ENCODE peak calls at places on chromosome 6, in four cellular contexts. P, S, E and Z are unnamed samples.

GRCh38 chr6:4313044-4313686 is 177.8 kb upstream of the ECI2 start:
- DNase-seq in P (no peak), S (no peak), E (peak), Z (peak)

GRCh38 chr6:3195377-3195694 is 32.1 kb downstream of the TUBB2B start:
- DNase-seq in P (no peak), S (no peak), E (no peak), Z (no peak)

GRCh38 chr6:37491830-37492208 is 7.9 kb downstream of the CCDC167 start:
- DNase-seq in P (no peak), S (no peak), E (no peak), Z (no peak)

GRCh38 chr6:35363293-35363750 is 21.0 kb downstream of the PPARD start:
- DNase-seq in P (no peak), S (peak), E (no peak), Z (no peak)

GRCh38 chr6:127481081-127481480 is 21.9 kb upstream of the KIAA0408 start:
- DNase-seq in P (no peak), S (no peak), E (no peak), Z (no peak)

GRCh38 chr6:157101166-157101565 is 222.2 kb downstream of the TMEM242 start:
- DNase-seq in P (no peak), S (no peak), E (no peak), Z (no peak)

GRCh38 chr6:137256350-137257128 is 37.4 kb upstream of the IFNGR1 start:
- DNase-seq in P (no peak), S (no peak), E (no peak), Z (no peak)

GRCh38 chr6:47023543-47023942 is 18.6 kb downstream of the ADGRF1 start:
- DNase-seq in P (no peak), S (no peak), E (no peak), Z (no peak)

GRCh38 chr6:33761922-33762629 is 15.4 kb upstream of the IP6K3 start:
- DNase-seq in P (peak), S (peak), E (peak), Z (peak)

GRCh38 chr6:13383280-13384163 is 55.2 kb upstream of the TBC1D7 start:
- DNase-seq in P (no peak), S (peak), E (peak), Z (peak)

GRCh38 chr6:44285552-44286284 is 15.5 kb downstream of the TMEM151B start:
- DNase-seq in P (no peak), S (no peak), E (no peak), Z (peak)

GRCh38 chr6:29965873-29966601 is 23.7 kb downstream of the HLA-A start:
- DNase-seq in P (peak), S (peak), E (peak), Z (peak)

GRCh38 chr6:117668736-117669135 is 6.5 kb upstream of the NUS1 start:
- DNase-seq in P (no peak), S (no peak), E (no peak), Z (no peak)

GRCh38 chr6:35448191-35448590 is 3.9 kb upstream of the FANCE start:
- DNase-seq in P (no peak), S (no peak), E (no peak), Z (no peak)

GRCh38 chr6:34746104-34746846 is 11.0 kb upstream of the SNRPC start:
- DNase-seq in P (no peak), S (peak), E (peak), Z (no peak)

GRCh38 chr6:98574991-98575390 is 259.4 kb upstream of the POU3F2 start:
- DNase-seq in P (no peak), S (no peak), E (peak), Z (no peak)

GRCh38 chr6:47162793-47163192 is 120.7 kb upstream of the ADGRF1 start:
- DNase-seq in P (no peak), S (no peak), E (no peak), Z (no peak)

GRCh38 chr6:90811596-90812226 is 224.8 kb upstream of the MAP3K7 start:
- DNase-seq in P (no peak), S (no peak), E (peak), Z (no peak)

GRCh38 chr6:126087456-126087855 is 101.1 kb downstream of the TRMT11 start:
- DNase-seq in P (no peak), S (no peak), E (no peak), Z (no peak)

GRCh38 chr6:126550323-126550722 is 210.4 kb downstream of the CENPW start:
- DNase-seq in P (no peak), S (no peak), E (no peak), Z (no peak)

GRCh38 chr6:55704421-55704820 is 125.4 kb upstream of the HMGCLL1 start:
- DNase-seq in P (no peak), S (no peak), E (no peak), Z (no peak)

GRCh38 chr6:124008689-124009371 is 205.2 kb downstream of the NKAIN2 start:
- DNase-seq in P (no peak), S (no peak), E (no peak), Z (no peak)

DNA sequence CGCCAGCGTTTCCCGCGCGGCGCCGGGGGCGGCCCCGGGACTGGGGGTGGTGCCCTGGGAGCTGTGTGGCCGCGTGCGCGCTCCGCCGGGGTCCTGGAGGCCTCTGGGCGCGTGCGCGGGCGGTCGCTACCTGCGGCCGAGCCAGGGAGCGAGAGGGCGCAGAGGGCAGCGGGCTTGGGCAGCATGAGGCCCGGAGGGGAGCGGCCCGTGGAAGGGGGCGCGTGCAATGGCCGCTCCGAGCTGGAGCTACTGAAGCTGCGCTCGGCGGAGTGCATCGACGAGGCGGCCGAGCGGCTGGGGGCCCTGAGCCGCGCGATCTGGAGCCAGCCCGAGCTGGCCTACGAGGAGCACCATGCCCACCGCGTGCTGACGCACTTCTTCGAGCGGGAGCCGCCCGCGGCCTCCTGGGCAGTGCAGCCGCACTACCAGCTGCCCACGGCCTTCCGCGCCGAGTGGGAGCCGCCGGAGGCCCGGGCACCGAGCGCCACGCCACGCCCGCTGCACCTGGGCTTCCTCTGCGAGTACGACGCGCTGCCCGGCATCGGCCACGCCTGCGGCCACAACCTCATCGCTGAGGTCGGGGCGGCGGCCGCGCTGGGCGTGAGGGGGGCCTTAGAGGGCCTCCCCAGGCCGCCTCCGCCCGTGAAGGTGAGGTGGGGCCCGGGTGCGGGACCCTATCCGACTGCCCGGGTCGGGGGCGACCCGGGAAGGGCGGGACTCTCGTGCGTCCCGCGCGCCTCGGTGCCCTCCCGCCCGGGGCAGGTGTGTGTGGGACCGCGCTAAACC is at the start of gene PM20D2:
- DNase-seq in P (peak), S (peak), E (peak), Z (peak)
- TF ChIP-seq POLR2A in P (no peak), S (peak), E (peak), Z (no peak)

DNA sequence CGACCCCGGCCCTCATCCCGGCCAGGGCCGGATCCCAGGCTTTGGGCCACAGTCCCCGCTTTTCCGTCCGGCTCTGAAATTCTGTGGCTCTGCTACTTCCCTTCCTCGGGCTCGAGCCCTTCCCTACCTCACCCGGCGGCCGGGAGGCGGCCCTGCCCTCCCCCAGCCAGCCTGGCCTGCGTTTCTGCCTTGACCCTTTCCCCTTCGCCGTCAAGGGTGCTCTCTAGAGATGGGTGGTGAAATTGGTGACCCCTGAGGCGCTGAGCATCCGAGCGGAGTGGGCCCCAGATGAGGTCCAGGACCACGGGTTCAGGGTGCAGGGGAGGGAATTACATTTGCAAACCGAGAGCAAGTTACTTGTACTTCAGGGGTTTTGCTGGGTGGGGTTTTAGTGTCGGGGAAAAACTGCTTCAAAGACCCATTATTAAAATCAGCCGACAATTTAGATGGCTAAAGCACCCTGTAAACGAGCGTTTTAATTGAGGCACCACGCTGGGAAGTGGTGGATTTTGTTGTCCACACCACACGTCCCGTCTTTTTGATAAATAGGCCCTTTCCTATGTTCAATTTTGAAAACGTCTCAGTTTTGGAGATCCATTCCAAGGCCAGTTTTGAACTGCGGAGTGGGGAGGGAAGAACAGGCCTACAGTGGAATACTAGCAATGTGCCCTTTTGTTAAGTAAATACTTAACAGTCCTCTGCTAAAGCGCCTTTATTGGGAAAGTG is 9.9 kb downstream of the TFAP2A start:
- DNase-seq in P (no peak), S (no peak), E (no peak), Z (no peak)
- TF ChIP-seq POLR2A in P (no peak), S (no peak), E (no peak), Z (no peak)

DNA sequence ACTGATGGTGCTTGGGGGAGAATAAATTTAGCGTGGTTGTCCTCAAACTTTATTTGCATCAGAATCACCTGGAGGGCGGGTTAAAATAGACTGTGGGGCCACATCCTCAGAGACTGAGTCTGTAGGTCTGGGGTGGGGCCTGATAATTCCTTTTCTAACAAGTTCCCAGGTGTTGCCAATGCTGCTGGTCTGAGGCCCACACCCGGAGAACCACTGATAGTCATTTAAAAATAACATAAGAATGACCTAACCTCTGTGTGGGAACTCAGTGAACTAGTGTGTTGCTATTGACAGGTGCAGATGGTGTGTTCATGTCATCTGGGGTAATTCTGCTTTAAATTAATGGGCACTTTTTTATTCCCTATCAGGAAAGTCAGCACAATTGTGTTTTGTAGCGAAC is 64.8 kb downstream of the RTN4IP1 start:
- DNase-seq in P (no peak), S (no peak), E (no peak), Z (no peak)
- TF ChIP-seq POLR2A in P (no peak), S (no peak), E (no peak), Z (no peak)

DNA sequence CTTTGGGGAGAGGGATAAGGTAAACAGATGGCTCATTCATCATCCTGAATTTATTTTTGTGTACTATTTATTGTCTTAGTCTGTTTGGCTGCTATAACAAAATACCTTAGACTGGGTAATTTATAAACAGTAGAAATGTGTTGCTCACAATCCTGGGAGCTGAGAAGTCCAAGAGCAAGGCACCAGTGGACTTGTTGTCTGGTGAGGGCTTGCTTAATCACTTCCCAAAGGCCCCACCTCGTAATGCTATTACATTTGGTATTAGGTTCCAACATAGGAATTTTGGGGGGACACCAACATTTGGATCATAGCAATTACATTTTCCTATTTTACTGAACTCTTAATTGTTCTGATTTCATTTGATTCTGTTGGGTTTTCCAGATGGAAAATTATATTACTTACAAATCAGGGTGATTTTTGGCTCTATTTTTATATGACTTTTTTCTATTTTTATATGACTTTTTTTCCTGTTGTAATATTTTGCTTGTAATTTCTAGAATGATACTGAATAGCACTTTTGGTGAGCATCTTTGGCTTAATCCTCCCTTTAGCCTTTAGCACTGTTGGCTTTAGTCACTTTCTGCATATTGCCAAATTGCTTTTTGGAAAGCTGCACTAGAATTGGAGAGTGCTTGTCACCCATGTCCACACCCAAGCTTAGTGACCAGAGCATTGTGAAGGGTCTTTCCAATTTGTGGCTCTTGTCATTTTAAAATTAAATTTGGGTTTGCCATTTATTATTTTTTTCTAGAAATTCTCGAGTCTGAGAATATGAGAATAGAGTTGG is 43.7 kb upstream of the TULP4 start:
- DNase-seq in P (no peak), S (no peak), E (no peak), Z (no peak)
- TF ChIP-seq POLR2A in P (no peak), S (no peak), E (no peak), Z (no peak)

GRCh38 chr6:150599199-150600002 is at the start of gene PLEKHG1:
- DNase-seq in P (peak), S (peak), E (peak), Z (peak)
- TF ChIP-seq POLR2A in P (peak), S (peak), E (no peak), Z (no peak)

DNA sequence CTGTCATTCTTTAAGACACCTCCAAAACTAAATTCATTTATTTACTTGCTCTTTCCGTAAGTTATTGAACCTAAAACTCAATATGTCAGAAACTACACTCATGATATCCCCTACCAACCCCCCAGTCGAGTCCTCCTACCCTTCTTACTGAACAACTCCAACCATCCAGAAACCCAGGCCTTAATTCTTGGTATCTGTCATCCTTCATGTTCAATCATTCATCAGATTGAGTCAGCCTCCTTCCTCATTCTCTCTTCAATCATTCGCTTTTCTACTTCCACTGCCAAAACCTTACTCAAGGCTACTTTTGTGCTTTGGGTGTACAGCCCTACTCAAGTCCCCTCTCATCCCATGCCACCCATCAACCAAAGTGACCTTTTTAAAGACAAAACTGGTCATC is 95.7 kb downstream of the SMLR1 start:
- DNase-seq in P (no peak), S (no peak), E (no peak), Z (no peak)
- TF ChIP-seq POLR2A in P (no peak), S (no peak), E (no peak), Z (no peak)

GRCh38 chr6:31465718-31466117 is 32.2 kb upstream of the MICB start:
- DNase-seq in P (no peak), S (no peak), E (no peak), Z (no peak)

GRCh38 chr6:31465185-31465536 is 32.8 kb upstream of the MICB start:
- DNase-seq in P (no peak), S (no peak), E (no peak), Z (no peak)

GRCh38 chr6:31462026-31462963 is 35.6 kb upstream of the MICB start:
- DNase-seq in P (no peak), S (no peak), E (no peak), Z (no peak)

GRCh38 chr6:31464252-31465184 is 33.4 kb upstream of the MICB start:
- DNase-seq in P (no peak), S (no peak), E (no peak), Z (no peak)

GRCh38 chr6:31462964-31463940 is 34.7 kb upstream of the MICB start:
- DNase-seq in P (peak), S (peak), E (peak), Z (peak)
- TF ChIP-seq POLR2A in P (peak), S (peak), E (peak), Z (no peak)

GRCh38 chr6:26157150-26157837 is 70.1 kb downstream of the HFE start:
- DNase-seq in P (peak), S (peak), E (peak), Z (peak)
- TF ChIP-seq POLR2A in P (peak), S (peak), E (peak), Z (peak)

DNA sequence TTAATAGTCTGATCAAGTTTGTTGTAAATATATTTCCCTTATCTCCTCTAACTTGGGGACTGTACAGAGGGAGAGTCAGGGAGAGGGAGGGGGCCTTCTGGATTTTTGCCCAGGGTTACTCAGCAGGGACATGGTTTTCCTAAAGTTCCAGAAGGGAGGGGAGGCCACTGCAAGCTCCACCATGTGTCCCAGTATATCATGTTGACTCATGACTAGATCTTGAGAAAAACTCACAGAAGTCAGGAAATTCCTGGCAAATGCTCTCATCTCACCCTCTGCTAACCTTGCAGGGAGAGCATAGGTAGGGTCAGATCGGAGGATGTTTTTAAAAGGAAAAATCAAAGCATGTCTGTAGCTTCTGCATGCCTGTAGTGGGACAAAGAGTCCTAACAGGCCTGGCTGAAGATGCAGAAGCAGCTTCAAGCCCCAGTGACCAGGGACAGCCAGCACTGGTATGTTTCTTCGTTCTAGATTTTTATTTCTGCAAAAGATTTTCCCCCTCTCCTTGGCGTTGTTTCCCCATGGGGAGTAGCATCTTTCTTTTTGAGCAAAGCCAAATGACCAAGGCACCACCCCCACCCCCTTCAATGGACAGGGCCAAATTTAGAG is 272.9 kb upstream of the SUPT3H start:
- DNase-seq in P (no peak), S (no peak), E (no peak), Z (no peak)
- TF ChIP-seq POLR2A in P (no peak), S (no peak), E (no peak), Z (no peak)

GRCh38 chr6:32169211-32169610 is 4.8 kb downstream of the EGFL8 start:
- DNase-seq in P (peak), S (no peak), E (no peak), Z (no peak)
- TF ChIP-seq POLR2A in P (no peak), S (no peak), E (no peak), Z (peak)